ENCODE peak calls at places on chromosome 21, in four cellular contexts. One of them, this sample, is unnamed.

GRCh38 chr21:44892536-44893277 is 19.2 kb upstream of the PTTG1IP start:
- DNase-seq in HCT116: peak
- DNase-seq in H1: peak
- DNase-seq in K562: peak
- DNase-seq in this sample: peak

GRCh38 chr21:31198575-31198974 is 145.5 kb downstream of the TIAM1 start:
- DNase-seq in HCT116: peak
- DNase-seq in H1: no peak
- DNase-seq in K562: peak
- DNase-seq in this sample: no peak

GRCh38 chr21:35520302-35520701 is 471.2 kb upstream of the RUNX1 start:
- DNase-seq in HCT116: no peak
- DNase-seq in H1: no peak
- DNase-seq in K562: peak
- DNase-seq in this sample: no peak

GRCh38 chr21:37208056-37208705 is 59.0 kb downstream of the VPS26C start:
- DNase-seq in HCT116: no peak
- DNase-seq in H1: no peak
- DNase-seq in K562: peak
- DNase-seq in this sample: no peak

GRCh38 chr21:38798481-38798882 is 7.2 kb upstream of the ETS2 start:
- DNase-seq in HCT116: peak
- DNase-seq in H1: no peak
- DNase-seq in K562: peak
- DNase-seq in this sample: peak

GRCh38 chr21:32237021-32237420 is 41.8 kb downstream of the MIS18A start:
- DNase-seq in HCT116: no peak
- DNase-seq in H1: no peak
- DNase-seq in K562: no peak
- DNase-seq in this sample: no peak

GRCh38 chr21:41290106-41290799 is 26.3 kb upstream of the FAM3B start:
- DNase-seq in HCT116: no peak
- DNase-seq in H1: no peak
- DNase-seq in K562: no peak
- DNase-seq in this sample: no peak

GRCh38 chr21:14836950-14837349 is 227.8 kb downstream of the NRIP1 start:
- DNase-seq in HCT116: no peak
- DNase-seq in H1: no peak
- DNase-seq in K562: no peak
- DNase-seq in this sample: no peak

GRCh38 chr21:29670228-29670627 is 269.6 kb downstream of the GRIK1 start:
- DNase-seq in HCT116: no peak
- DNase-seq in H1: no peak
- DNase-seq in K562: no peak
- DNase-seq in this sample: no peak

GRCh38 chr21:29673096-29673610 is 266.6 kb downstream of the GRIK1 start:
- DNase-seq in HCT116: no peak
- DNase-seq in H1: no peak
- DNase-seq in K562: no peak
- DNase-seq in this sample: no peak

GRCh38 chr21:29669416-29669815 is 270.4 kb downstream of the GRIK1 start:
- DNase-seq in HCT116: no peak
- DNase-seq in H1: no peak
- DNase-seq in K562: no peak
- DNase-seq in this sample: no peak

GRCh38 chr21:29674343-29674742 is 265.5 kb downstream of the GRIK1 start:
- DNase-seq in HCT116: no peak
- DNase-seq in H1: no peak
- DNase-seq in K562: no peak
- DNase-seq in this sample: no peak

GRCh38 chr21:29671728-29672127 is 268.1 kb downstream of the GRIK1 start:
- DNase-seq in HCT116: no peak
- DNase-seq in H1: no peak
- DNase-seq in K562: peak
- DNase-seq in this sample: no peak
- TF ChIP-seq CTCF in HCT116: no peak
- TF ChIP-seq CTCF in H1: peak
- TF ChIP-seq CTCF in K562: peak
- TF ChIP-seq CTCF in this sample: no peak

DNA sequence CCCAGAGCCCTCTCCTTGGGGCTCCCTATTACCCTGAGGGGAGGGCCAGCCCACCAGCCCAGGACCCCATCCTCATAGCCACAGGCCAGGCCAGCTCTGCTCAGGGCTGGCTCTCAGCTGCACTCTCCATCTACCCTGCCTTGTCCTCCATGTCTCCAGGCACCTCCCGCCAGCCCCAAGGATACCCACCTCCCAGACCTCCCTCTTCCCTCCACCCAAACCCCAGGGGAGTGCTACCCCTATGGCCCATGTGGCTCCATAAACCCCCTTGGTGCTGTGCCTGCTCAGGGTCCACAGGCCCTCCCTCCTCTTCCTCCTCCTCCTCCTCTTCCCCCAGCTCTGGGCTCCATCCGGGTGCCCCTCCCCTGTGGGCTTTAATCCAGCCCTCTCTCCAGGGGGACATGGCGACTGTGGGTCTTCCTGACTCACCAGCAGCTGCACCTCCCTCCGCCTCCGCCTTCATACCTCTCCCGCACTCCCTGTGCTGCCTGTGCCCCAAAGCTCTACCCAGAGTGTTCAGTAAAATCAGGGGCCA is 9.1 kb downstream of the YBEY start:
- DNase-seq in HCT116: no peak
- DNase-seq in H1: peak
- DNase-seq in K562: peak
- DNase-seq in this sample: no peak
- TF ChIP-seq ATF3 in HCT116: no peak
- TF ChIP-seq ATF3 in H1: no peak
- TF ChIP-seq ATF3 in K562: no peak
- TF ChIP-seq ATF3 in this sample: no peak

DNA sequence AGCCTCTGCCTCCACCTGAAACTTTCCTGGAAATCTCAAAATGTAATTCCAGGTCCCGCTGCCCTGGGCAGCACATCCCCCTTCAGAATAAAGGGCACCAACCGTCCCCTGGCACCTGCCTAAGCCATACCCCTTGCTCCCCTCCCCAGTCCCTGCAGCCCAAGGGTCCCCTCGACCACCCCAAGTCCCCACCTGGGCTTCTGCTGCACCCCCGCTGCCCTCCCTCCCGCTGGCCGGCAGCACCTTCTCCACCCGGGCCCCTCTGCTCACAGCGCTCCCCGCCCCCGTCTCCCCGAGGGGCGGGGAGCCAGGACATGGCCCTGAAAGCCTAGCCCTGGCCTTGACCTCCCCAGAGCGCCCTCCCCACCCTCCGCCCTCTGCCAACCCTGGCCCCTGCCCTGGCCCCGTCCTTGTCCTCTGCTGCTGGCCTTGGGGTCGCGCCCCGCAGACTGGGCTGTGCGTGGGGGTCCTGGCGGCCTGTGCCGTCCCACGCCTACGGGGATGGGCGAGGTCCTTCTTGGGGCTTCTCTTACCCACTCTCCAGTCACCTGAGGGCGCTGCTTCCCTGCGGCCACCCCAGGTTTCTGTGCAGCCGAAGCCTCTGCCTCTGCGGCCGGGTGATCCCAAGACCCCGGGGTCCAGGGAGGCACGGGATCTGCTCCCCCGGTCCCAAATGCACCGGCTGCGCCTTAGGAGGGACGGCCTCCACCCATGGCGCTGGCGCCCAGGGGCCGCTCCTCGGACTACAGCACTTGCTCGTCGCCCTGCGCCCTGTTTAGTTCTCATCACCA is 41.7 kb downstream of the WDR4 start:
- DNase-seq in HCT116: no peak
- DNase-seq in H1: peak
- DNase-seq in K562: peak
- DNase-seq in this sample: peak
- TF ChIP-seq CTCF in HCT116: no peak
- TF ChIP-seq CTCF in H1: no peak
- TF ChIP-seq CTCF in K562: peak
- TF ChIP-seq CTCF in this sample: no peak

GRCh38 chr21:25862112-25862511 is 127.3 kb downstream of the GABPA start:
- DNase-seq in HCT116: no peak
- DNase-seq in H1: no peak
- DNase-seq in K562: no peak
- DNase-seq in this sample: no peak
- TF ChIP-seq ATF3 in HCT116: no peak
- TF ChIP-seq ATF3 in H1: no peak
- TF ChIP-seq ATF3 in K562: no peak
- TF ChIP-seq ATF3 in this sample: no peak

GRCh38 chr21:43653626-43654025 is 5.7 kb downstream of the HSF2BP start:
- DNase-seq in HCT116: no peak
- DNase-seq in H1: no peak
- DNase-seq in K562: peak
- DNase-seq in this sample: no peak
- TF ChIP-seq CTCF in HCT116: no peak
- TF ChIP-seq CTCF in H1: no peak
- TF ChIP-seq CTCF in K562: peak
- TF ChIP-seq CTCF in this sample: no peak

GRCh38 chr21:26783801-26784200 is 61.4 kb downstream of the ADAMTS1 start:
- DNase-seq in HCT116: no peak
- DNase-seq in H1: no peak
- DNase-seq in K562: no peak
- DNase-seq in this sample: no peak
- TF ChIP-seq ATF3 in HCT116: no peak
- TF ChIP-seq ATF3 in H1: no peak
- TF ChIP-seq ATF3 in K562: no peak
- TF ChIP-seq ATF3 in this sample: no peak

GRCh38 chr21:33588485-33589335 is at the start of gene DONSON:
- DNase-seq in HCT116: peak
- DNase-seq in H1: peak
- DNase-seq in K562: peak
- DNase-seq in this sample: peak
- TF ChIP-seq CTCF in HCT116: no peak
- TF ChIP-seq CTCF in H1: no peak
- TF ChIP-seq CTCF in K562: no peak
- TF ChIP-seq CTCF in this sample: no peak

DNA sequence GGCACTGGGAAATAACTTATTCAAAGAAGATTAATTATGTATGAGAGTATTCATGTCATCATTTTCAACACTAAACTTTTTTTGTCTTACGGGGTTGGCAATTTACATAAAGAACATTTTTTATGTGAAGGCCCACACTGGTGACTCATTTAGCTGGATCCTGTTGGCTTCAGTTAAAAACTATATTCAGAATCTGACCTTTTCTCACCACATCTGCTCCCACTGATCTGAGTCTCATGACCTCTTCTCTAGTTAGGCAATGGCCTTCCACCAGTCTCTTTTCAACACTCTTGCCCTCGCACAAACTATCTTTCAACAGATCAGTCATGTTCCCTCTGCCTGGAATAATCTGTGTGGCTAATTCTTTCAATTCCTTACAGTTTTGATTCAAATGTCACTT is 53.4 kb downstream of the TMPRSS15 start:
- DNase-seq in HCT116: no peak
- DNase-seq in H1: no peak
- DNase-seq in K562: no peak
- DNase-seq in this sample: no peak
- TF ChIP-seq ATF3 in HCT116: no peak
- TF ChIP-seq ATF3 in H1: no peak
- TF ChIP-seq ATF3 in K562: no peak
- TF ChIP-seq ATF3 in this sample: no peak

This sample was measured in WTC11.